ENCODE peak calls at places on chromosomes 12 and 14, in eight cellular contexts. One of them, this sample, is unnamed.

GRCh38 chr12:24394246-24394645 is 444.8 kb upstream of the SOX5 start:
- DNase-seq in SJSA1: no peak
- DNase-seq in tibial nerve: no peak
- DNase-seq in ascending aorta: no peak
- DNase-seq in fibroblast of mammary gland: no peak
- DNase-seq in endodermal cell: no peak
- DNase-seq in stomach: no peak
- DNase-seq in IMR-90: no peak
- DNase-seq in this sample: no peak

GRCh38 chr12:103924761-103925641 is 5.2 kb upstream of the HSP90B1 start:
- DNase-seq in ascending aorta: no peak
- DNase-seq in stomach: no peak
- DNase-seq in SJSA1: peak
- DNase-seq in fibroblast of mammary gland: peak
- DNase-seq in endodermal cell: peak
- DNase-seq in tibial nerve: no peak
- DNase-seq in IMR-90: peak
- DNase-seq in this sample: no peak

GRCh38 chr12:55932546-55932919 is 1.6 kb downstream of the DGKA start:
- DNase-seq in SJSA1: no peak
- DNase-seq in IMR-90: peak
- DNase-seq in endodermal cell: peak
- DNase-seq in tibial nerve: no peak
- DNase-seq in fibroblast of mammary gland: peak
- DNase-seq in ascending aorta: no peak
- DNase-seq in stomach: no peak
- DNase-seq in this sample: peak

GRCh38 chr12:16323638-16324037 is 23.8 kb upstream of the MGST1 start:
- DNase-seq in ascending aorta: no peak
- DNase-seq in tibial nerve: no peak
- DNase-seq in fibroblast of mammary gland: no peak
- DNase-seq in stomach: no peak
- DNase-seq in SJSA1: no peak
- DNase-seq in IMR-90: no peak
- DNase-seq in endodermal cell: no peak
- DNase-seq in this sample: no peak

GRCh38 chr12:52531563-52532300 is 11.5 kb upstream of the KRT5 start:
- DNase-seq in endodermal cell: no peak
- DNase-seq in tibial nerve: no peak
- DNase-seq in stomach: no peak
- DNase-seq in SJSA1: no peak
- DNase-seq in fibroblast of mammary gland: no peak
- DNase-seq in IMR-90: no peak
- DNase-seq in ascending aorta: no peak
- DNase-seq in this sample: no peak

GRCh38 chr12:120639771-120640721 is at the start of gene CABP1:
- DNase-seq in ascending aorta: no peak
- DNase-seq in fibroblast of mammary gland: no peak
- DNase-seq in IMR-90: no peak
- DNase-seq in SJSA1: no peak
- DNase-seq in endodermal cell: peak
- DNase-seq in tibial nerve: no peak
- DNase-seq in stomach: peak
- DNase-seq in this sample: peak

GRCh38 chr14:51993274-51993673 is 3.9 kb downstream of the RTRAF start:
- DNase-seq in endodermal cell: no peak
- DNase-seq in stomach: no peak
- DNase-seq in ascending aorta: no peak
- DNase-seq in SJSA1: no peak
- DNase-seq in fibroblast of mammary gland: no peak
- DNase-seq in IMR-90: no peak
- DNase-seq in tibial nerve: no peak
- DNase-seq in this sample: no peak

GRCh38 chr14:30874999-30875787 is 834 bp downstream of the COCH start:
- DNase-seq in fibroblast of mammary gland: no peak
- DNase-seq in endodermal cell: peak
- DNase-seq in IMR-90: no peak
- DNase-seq in stomach: no peak
- DNase-seq in tibial nerve: no peak
- DNase-seq in ascending aorta: no peak
- DNase-seq in SJSA1: no peak
- DNase-seq in this sample: no peak

DNA sequence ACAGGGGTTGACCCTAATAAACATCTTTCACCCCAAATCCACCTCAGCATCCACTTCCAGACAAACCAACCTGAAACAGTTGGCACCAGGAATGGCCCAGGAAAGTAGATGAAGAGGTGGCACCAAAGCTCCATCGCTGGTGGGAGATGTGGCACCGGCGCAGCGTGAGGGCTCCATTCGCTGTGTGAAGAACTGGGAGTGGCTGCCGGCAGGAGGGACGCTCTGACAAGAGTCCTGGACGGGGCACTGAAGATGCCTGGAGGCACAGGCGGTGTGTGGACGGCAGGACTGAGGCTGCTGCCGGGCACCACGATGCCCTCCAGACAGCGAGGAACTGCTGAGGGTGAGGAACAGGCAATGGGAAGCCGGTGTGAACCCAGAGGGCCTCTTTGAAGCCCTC is 29.3 kb downstream of the DIO3 start:
- DNase-seq in fibroblast of mammary gland: no peak
- DNase-seq in SJSA1: peak
- DNase-seq in ascending aorta: no peak
- DNase-seq in endodermal cell: no peak
- DNase-seq in stomach: peak
- DNase-seq in IMR-90: no peak
- DNase-seq in tibial nerve: no peak
- DNase-seq in this sample: no peak
- H3K4me3 ChIP-seq in fibroblast of mammary gland: no peak
- H3K4me3 ChIP-seq in SJSA1: no peak
- H3K4me3 ChIP-seq in ascending aorta: no peak
- H3K4me3 ChIP-seq in endodermal cell: no peak
- H3K4me3 ChIP-seq in stomach: no peak
- H3K4me3 ChIP-seq in IMR-90: no peak
- H3K4me3 ChIP-seq in tibial nerve: no peak
- H3K4me3 ChIP-seq in this sample: no peak

GRCh38 chr12:34348064-34348463 is 325.8 kb downstream of the ALG10 start:
- DNase-seq in IMR-90: no peak
- DNase-seq in ascending aorta: no peak
- DNase-seq in endodermal cell: no peak
- DNase-seq in tibial nerve: no peak
- DNase-seq in SJSA1: no peak
- DNase-seq in stomach: no peak
- DNase-seq in fibroblast of mammary gland: no peak
- DNase-seq in this sample: no peak

GRCh38 chr12:34349673-34349961 is 327.3 kb downstream of the ALG10 start:
- DNase-seq in fibroblast of mammary gland: no peak
- DNase-seq in IMR-90: no peak
- DNase-seq in endodermal cell: no peak
- DNase-seq in stomach: no peak
- DNase-seq in SJSA1: no peak
- DNase-seq in tibial nerve: no peak
- DNase-seq in ascending aorta: no peak
- DNase-seq in this sample: no peak

GRCh38 chr12:34347367-34347766 is 325.1 kb downstream of the ALG10 start:
- DNase-seq in tibial nerve: no peak
- DNase-seq in IMR-90: no peak
- DNase-seq in fibroblast of mammary gland: no peak
- DNase-seq in SJSA1: no peak
- DNase-seq in ascending aorta: no peak
- DNase-seq in endodermal cell: peak
- DNase-seq in stomach: no peak
- DNase-seq in this sample: no peak

GRCh38 chr12:34350092-34351041 is 328.1 kb downstream of the ALG10 start:
- DNase-seq in IMR-90: no peak
- DNase-seq in stomach: no peak
- DNase-seq in fibroblast of mammary gland: no peak
- DNase-seq in SJSA1: no peak
- DNase-seq in ascending aorta: no peak
- DNase-seq in endodermal cell: no peak
- DNase-seq in tibial nerve: no peak
- DNase-seq in this sample: no peak

DNA sequence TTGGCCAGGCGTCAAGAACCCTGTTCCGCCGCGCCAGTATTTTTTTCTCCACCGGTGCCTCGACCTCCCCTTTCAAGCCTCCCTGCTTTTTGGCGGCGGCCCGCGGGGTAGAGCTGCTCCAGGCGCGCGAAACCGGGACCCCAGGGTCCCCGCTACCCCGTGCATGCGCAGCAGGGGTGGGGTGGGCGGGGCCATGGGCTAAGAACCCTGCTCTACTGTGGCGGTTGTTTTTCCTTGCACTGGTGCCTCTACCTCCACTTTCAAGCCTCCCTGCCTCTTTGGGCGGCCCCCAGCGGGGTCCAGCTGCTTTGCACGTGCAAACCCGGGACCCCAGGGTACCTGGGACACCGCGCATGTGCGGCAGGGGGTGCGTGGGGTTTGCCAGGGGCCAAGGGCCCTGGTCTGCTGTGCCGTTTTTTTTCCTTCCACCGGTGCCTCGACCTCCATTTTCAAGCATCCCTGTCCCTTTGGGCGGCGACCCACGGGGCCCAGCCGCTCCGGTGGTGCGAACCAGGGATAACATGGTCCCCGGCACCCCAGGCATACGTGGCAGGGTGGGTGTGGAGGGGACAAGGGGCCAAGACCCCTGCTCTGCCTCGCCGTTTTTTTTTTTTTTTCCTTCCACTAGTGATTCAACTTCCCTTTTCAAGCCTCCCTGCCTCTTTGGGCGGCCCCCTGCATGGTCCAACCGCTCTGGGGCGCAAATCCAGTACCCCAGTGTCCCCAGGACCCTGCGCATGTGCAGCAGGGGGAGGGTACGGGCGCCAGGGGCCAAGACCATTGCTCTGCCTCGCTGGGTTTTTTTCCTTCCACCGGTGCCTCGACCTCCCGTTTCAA is 326.8 kb downstream of the ALG10 start:
- DNase-seq in tibial nerve: no peak
- DNase-seq in IMR-90: no peak
- DNase-seq in SJSA1: no peak
- DNase-seq in ascending aorta: no peak
- DNase-seq in fibroblast of mammary gland: no peak
- DNase-seq in stomach: no peak
- DNase-seq in endodermal cell: no peak
- DNase-seq in this sample: no peak
- H3K4me3 ChIP-seq in tibial nerve: no peak
- H3K4me3 ChIP-seq in IMR-90: no peak
- H3K4me3 ChIP-seq in SJSA1: no peak
- H3K4me3 ChIP-seq in ascending aorta: no peak
- H3K4me3 ChIP-seq in fibroblast of mammary gland: no peak
- H3K4me3 ChIP-seq in stomach: no peak
- H3K4me3 ChIP-seq in endodermal cell: no peak
- H3K4me3 ChIP-seq in this sample: no peak

GRCh38 chr14:74579447-74580274 is 32.4 kb downstream of the LTBP2 start:
- DNase-seq in fibroblast of mammary gland: peak
- DNase-seq in stomach: no peak
- DNase-seq in ascending aorta: no peak
- DNase-seq in endodermal cell: no peak
- DNase-seq in IMR-90: peak
- DNase-seq in tibial nerve: no peak
- DNase-seq in SJSA1: peak
- DNase-seq in this sample: peak

GRCh38 chr14:74577948-74578275 is 34.1 kb downstream of the LTBP2 start:
- DNase-seq in fibroblast of mammary gland: no peak
- DNase-seq in endodermal cell: no peak
- DNase-seq in ascending aorta: no peak
- DNase-seq in SJSA1: no peak
- DNase-seq in tibial nerve: no peak
- DNase-seq in stomach: no peak
- DNase-seq in IMR-90: no peak
- DNase-seq in this sample: no peak

GRCh38 chr14:74577247-74577947 is 34.6 kb downstream of the LTBP2 start:
- DNase-seq in fibroblast of mammary gland: peak
- DNase-seq in tibial nerve: no peak
- DNase-seq in ascending aorta: no peak
- DNase-seq in SJSA1: no peak
- DNase-seq in stomach: no peak
- DNase-seq in IMR-90: peak
- DNase-seq in endodermal cell: no peak
- DNase-seq in this sample: no peak

GRCh38 chr14:74580275-74580672 is 31.8 kb downstream of the LTBP2 start:
- DNase-seq in stomach: no peak
- DNase-seq in fibroblast of mammary gland: no peak
- DNase-seq in IMR-90: no peak
- DNase-seq in tibial nerve: no peak
- DNase-seq in SJSA1: no peak
- DNase-seq in endodermal cell: no peak
- DNase-seq in ascending aorta: no peak
- DNase-seq in this sample: no peak

DNA sequence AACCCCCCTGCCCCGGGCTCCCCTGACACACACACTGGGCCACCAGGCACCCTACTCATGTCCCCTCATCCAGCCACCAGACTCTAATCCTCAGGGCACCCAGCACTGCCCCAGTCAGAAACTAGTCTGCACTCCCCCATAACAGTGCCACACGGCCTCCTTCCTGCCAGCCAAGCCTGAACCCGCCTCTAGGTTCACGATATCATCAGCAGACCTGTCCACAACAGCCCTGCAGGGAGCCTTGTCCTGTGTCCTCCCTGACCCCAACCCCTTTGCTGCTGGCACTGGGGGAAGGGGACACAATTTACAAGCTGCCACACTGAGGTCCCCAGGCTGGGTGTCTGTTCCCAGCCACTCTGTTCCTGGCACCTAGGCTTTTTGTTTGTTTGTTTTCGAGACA is 33.6 kb downstream of the LTBP2 start:
- DNase-seq in tibial nerve: no peak
- DNase-seq in stomach: no peak
- DNase-seq in endodermal cell: no peak
- DNase-seq in IMR-90: no peak
- DNase-seq in ascending aorta: no peak
- DNase-seq in fibroblast of mammary gland: no peak
- DNase-seq in SJSA1: no peak
- DNase-seq in this sample: no peak
- H3K4me3 ChIP-seq in tibial nerve: no peak
- H3K4me3 ChIP-seq in stomach: no peak
- H3K4me3 ChIP-seq in endodermal cell: no peak
- H3K4me3 ChIP-seq in IMR-90: no peak
- H3K4me3 ChIP-seq in ascending aorta: no peak
- H3K4me3 ChIP-seq in fibroblast of mammary gland: no peak
- H3K4me3 ChIP-seq in SJSA1: no peak
- H3K4me3 ChIP-seq in this sample: no peak

DNA sequence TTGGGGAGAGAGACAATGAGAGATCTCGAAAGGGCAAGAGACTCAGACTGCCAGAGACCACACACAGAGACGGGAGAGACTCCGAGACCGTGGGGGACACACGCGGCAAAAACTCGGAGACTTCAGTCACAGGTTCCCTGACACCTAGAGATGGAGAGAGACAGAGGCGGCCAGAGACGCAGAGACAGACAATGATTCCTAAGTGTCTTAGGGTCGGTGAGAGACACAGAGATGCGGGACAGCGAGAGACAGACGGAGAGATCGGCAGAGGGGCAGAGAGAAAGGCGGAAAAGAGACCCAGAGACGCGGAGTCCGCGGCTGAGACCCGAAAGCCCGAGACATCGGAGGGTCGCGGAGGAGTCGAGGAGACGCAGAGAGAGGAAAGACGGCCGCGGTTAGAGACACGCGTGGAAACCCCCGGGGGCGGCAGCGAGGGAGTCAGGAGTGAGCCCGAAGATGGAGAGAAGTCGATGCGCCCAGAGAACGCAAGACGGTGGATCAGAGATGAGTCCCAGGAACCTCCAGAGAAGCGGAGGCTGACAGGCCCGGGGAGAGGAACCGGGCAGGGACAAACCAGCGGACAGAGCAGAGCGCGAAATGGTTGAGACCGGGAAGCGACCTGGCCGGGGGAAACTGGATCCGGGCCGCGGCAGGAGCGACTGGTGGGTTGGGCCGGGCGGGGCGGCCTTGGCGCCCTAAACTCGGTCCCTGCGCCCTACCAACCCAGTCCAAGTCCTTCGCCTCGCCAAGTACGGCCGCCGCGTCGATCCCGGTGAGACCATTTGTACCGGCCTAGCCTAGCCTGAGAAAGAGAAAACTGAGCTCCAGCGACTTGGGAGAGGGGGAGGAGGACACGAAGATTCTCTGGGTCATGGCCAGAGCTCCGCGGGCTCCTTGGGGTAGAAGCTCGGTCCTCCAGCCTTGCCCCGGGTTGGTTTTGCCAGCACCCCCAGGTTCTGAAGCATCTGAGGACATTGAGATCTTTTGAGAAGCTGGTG is 7.6 kb downstream of the LHX5 start:
- DNase-seq in IMR-90: no peak
- DNase-seq in ascending aorta: no peak
- DNase-seq in fibroblast of mammary gland: no peak
- DNase-seq in tibial nerve: no peak
- DNase-seq in stomach: no peak
- DNase-seq in endodermal cell: peak
- DNase-seq in SJSA1: no peak
- DNase-seq in this sample: no peak
- H3K4me3 ChIP-seq in IMR-90: no peak
- H3K4me3 ChIP-seq in ascending aorta: peak
- H3K4me3 ChIP-seq in fibroblast of mammary gland: no peak
- H3K4me3 ChIP-seq in tibial nerve: peak
- H3K4me3 ChIP-seq in stomach: peak
- H3K4me3 ChIP-seq in endodermal cell: peak
- H3K4me3 ChIP-seq in SJSA1: no peak
- H3K4me3 ChIP-seq in this sample: no peak

This sample was measured in Jurkat, Clone E6-1.